ENCODE peak calls at places on chromosome 10, in eight cellular contexts. Z, O, C, Y, G, N, T and M are unnamed samples.

GRCh38 chr10:85851300-85851699 is 515.3 kb downstream of the GRID1 start:
- DNase-seq in Y (no peak), T (no peak), N (peak), G (no peak), Z (peak), O (no peak), C (peak), M (no peak)

GRCh38 chr10:85594239-85594638 is 772.4 kb downstream of the GRID1 start:
- DNase-seq in G (no peak), O (no peak), N (no peak), T (no peak), C (no peak), Y (no peak), Z (no peak), M (no peak)

GRCh38 chr10:132112611-132113010 is 46.9 kb downstream of the JAKMIP3 start:
- DNase-seq in Y (no peak), G (no peak), Z (no peak), T (no peak), N (no peak), C (no peak), O (no peak), M (no peak)

GRCh38 chr10:35000936-35001335 is 89.2 kb downstream of the CUL2 start:
- DNase-seq in N (peak), G (no peak), T (no peak), Y (no peak), O (no peak), C (no peak), Z (no peak), M (no peak)

GRCh38 chr10:31929986-31930675 is 1.5 kb upstream of the ARHGAP12 start:
- DNase-seq in Z (no peak), O (peak), Y (no peak), N (peak), C (peak), T (no peak), G (no peak), M (no peak)

GRCh38 chr10:6023661-6024333 is 38.4 kb downstream of the IL2RA start:
- DNase-seq in N (no peak), O (peak), T (no peak), Y (no peak), G (no peak), C (peak), Z (no peak), M (no peak)

GRCh38 chr10:114404171-114405010 is at the start of gene AFAP1L2:
- DNase-seq in N (no peak), Z (no peak), T (peak), G (no peak), O (peak), C (no peak), Y (peak), M (no peak)

GRCh38 chr10:30810416-30810815 is 180.9 kb upstream of the LYZL2 start:
- DNase-seq in Y (no peak), G (no peak), T (no peak), C (no peak), N (no peak), Z (no peak), O (no peak), M (no peak)

GRCh38 chr10:5775705-5776104 is 37.5 kb downstream of the GDI2 start:
- DNase-seq in N (no peak), C (no peak), G (no peak), T (no peak), Z (no peak), O (no peak), Y (no peak), M (no peak)

GRCh38 chr10:23344251-23344841 is at the start of gene C10orf67:
- DNase-seq in Z (peak), T (peak), G (no peak), N (peak), Y (no peak), O (peak), C (peak), M (peak)

GRCh38 chr10:72034040-72034499 is 54.3 kb downstream of the SPOCK2 start:
- DNase-seq in T (no peak), O (no peak), C (no peak), N (no peak), Y (no peak), Z (no peak), G (no peak), M (no peak)

GRCh38 chr10:34889004-34889869 is 74.1 kb upstream of the PARD3 start:
- DNase-seq in C (peak), Z (peak), O (no peak), G (no peak), N (no peak), Y (no peak), T (no peak), M (peak)

GRCh38 chr10:58919927-58920654 is 256.4 kb upstream of the PHYHIPL start:
- DNase-seq in N (peak), G (no peak), C (peak), Z (peak), T (no peak), O (no peak), Y (no peak), M (peak)

GRCh38 chr10:111139567-111139966 is 62.7 kb downstream of the ADRA2A start:
- DNase-seq in T (no peak), O (no peak), G (no peak), N (no peak), Z (no peak), C (no peak), Y (no peak), M (no peak)

GRCh38 chr10:63547628-63548356 is 26.6 kb downstream of the REEP3 start:
- DNase-seq in N (no peak), O (no peak), Z (peak), T (no peak), Y (no peak), C (peak), G (no peak), M (no peak)

GRCh38 chr10:70528726-70529362 is 50.3 kb downstream of the PALD1 start:
- DNase-seq in N (peak), Z (peak), O (no peak), T (no peak), Y (no peak), C (peak), G (no peak), M (no peak)

GRCh38 chr10:130739016-130739756 is 572.3 kb downstream of the TCERG1L start:
- DNase-seq in T (no peak), G (no peak), Y (no peak), N (no peak), C (no peak), Z (no peak), O (no peak), M (no peak)

GRCh38 chr10:76729804-76730203 is 907.8 kb downstream of the KCNMA1 start:
- DNase-seq in N (no peak), C (no peak), T (no peak), O (no peak), Z (no peak), Y (no peak), G (no peak), M (no peak)

GRCh38 chr10:118307237-118307636 is 34.9 kb downstream of the FAM204A start:
- DNase-seq in Z (no peak), O (no peak), T (no peak), G (no peak), Y (no peak), C (no peak), N (no peak), M (no peak)

GRCh38 chr10:70620020-70620289 is 17.4 kb upstream of the PRF1 start:
- DNase-seq in Y (no peak), T (no peak), C (no peak), O (no peak), G (no peak), N (no peak), Z (no peak), M (no peak)

GRCh38 chr10:5697342-5697741 is 12.7 kb downstream of the TASOR2 start:
- DNase-seq in T (no peak), Z (no peak), N (no peak), Y (no peak), C (no peak), G (no peak), O (peak), M (no peak)

GRCh38 chr10:9339702-9340101 is 1285.2 kb downstream of the GATA3 start:
- DNase-seq in Y (no peak), C (no peak), G (no peak), Z (no peak), N (no peak), T (no peak), O (no peak), M (no peak)

GRCh38 chr10:12513775-12514663 is 164.7 kb downstream of the CAMK1D start:
- DNase-seq in Z (no peak), C (no peak), G (no peak), O (peak), T (no peak), Y (no peak), N (no peak), M (no peak)

GRCh38 chr10:70328987-70329386 is 45.2 kb upstream of the NPFFR1 start:
- DNase-seq in T (no peak), Y (no peak), N (no peak), O (no peak), G (no peak), Z (peak), C (peak), M (no peak)

GRCh38 chr10:59865101-59865500 is 41.3 kb downstream of the CCDC6 start:
- DNase-seq in C (peak), Y (peak), T (peak), O (peak), G (no peak), Z (peak), N (peak), M (no peak)

GRCh38 chr10:85927952-85928677 is 438.5 kb downstream of the GRID1 start:
- DNase-seq in T (no peak), O (peak), Z (no peak), G (no peak), Y (no peak), N (no peak), C (no peak), M (no peak)

GRCh38 chr10:71467161-71467560 is 70.4 kb downstream of the CDH23 start:
- DNase-seq in O (no peak), Y (no peak), N (no peak), C (no peak), T (no peak), G (no peak), Z (no peak), M (no peak)

GRCh38 chr10:7027237-7027912 is 383.5 kb downstream of the SFMBT2 start:
- DNase-seq in T (no peak), O (no peak), Z (no peak), G (no peak), N (no peak), Y (no peak), C (no peak), M (no peak)

GRCh38 chr10:110192552-110192951 is 14.9 kb upstream of the MXI1 start:
- DNase-seq in Z (peak), G (no peak), N (no peak), Y (no peak), C (peak), O (no peak), T (no peak), M (no peak)

GRCh38 chr10:80272793-80273522 is 16.5 kb downstream of the MAT1A start:
- DNase-seq in T (peak), Y (peak), N (peak), G (no peak), Z (peak), C (no peak), O (no peak), M (peak)

DNA sequence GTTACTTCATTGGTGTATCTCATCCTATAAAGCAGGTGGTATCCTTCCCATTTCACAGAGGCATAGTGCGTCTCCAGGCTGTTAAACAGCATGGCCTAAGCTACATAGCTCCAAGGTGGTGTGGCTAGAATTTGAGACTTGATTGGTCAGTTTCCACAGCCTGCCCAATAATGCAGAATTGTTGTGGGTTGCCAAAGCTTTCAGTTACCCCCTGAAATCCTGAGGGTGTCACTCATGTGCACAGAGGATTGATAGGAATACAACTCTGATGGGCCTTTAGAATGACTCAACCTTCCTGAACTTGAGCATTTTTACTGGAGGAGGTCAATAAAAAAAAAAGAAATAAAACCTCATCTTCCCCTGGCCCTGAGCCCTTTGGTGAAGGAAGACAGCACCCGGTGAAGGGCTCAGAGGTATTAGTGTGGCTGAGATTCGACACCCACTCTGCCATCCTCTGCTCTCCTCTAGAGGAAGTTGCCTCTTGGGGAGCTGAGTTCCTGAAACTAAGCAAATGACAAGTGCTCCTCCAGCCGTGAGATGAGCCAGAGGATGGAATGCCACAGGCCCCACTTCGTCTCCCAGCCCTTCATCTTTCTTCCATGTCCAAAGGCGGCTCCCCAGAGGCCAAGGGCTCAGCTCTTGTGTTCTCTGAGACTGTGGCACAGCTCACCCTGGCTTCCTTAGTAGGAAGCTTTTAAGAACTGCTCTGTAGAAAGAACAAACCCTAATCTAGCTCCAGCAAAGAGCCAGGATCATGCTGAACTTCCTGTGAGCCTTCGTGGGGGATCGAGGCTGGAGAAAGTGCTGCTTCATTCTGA is 1.0 kb downstream of the ACSL5 start:
- DNase-seq in Z (no peak), C (no peak), O (peak), T (no peak), Y (no peak), N (no peak), G (no peak), M (no peak)
- H3K4me3 ChIP-seq in Z (no peak), C (no peak), O (peak), T (no peak), Y (no peak), N (no peak), G (peak), M (no peak)

GRCh38 chr10:48609441-48609840 is 4.6 kb upstream of the ARHGAP22 start:
- DNase-seq in G (no peak), C (no peak), Y (no peak), N (no peak), O (peak), Z (no peak), T (no peak), M (no peak)

GRCh38 chr10:48607356-48608278 is 2.7 kb upstream of the ARHGAP22 start:
- DNase-seq in G (no peak), C (no peak), O (peak), Z (peak), Y (no peak), N (no peak), T (no peak), M (no peak)

GRCh38 chr10:48606530-48607355 is 1.9 kb upstream of the ARHGAP22 start:
- DNase-seq in C (peak), N (peak), Y (no peak), Z (peak), T (peak), G (peak), O (peak), M (no peak)

GRCh38 chr10:48608926-48609325 is 4.1 kb upstream of the ARHGAP22 start:
- DNase-seq in Y (no peak), G (no peak), Z (peak), T (no peak), C (peak), O (peak), N (peak), M (no peak)

DNA sequence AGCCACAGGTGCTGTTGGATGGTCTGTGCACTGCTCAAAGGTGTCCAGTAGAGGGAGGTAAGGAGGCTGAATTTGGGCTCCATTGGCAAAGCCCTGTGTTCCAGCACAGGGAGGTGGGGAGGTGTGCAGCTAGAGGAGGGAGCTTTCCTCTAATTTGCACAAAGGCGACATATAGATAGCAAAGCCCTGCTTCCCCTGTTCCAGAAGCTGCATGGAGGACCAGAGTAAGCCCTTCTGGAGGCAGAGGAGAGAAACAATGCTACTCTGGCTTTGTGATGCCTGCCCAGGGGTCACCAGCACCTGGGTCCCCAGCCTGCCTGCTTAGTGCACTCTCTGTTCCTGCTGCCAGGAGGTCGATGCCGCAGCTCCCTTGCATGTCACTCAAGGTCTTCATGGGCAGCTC is 3.4 kb upstream of the ARHGAP22 start:
- DNase-seq in T (no peak), O (peak), N (peak), Z (peak), C (peak), Y (peak), G (no peak), M (no peak)
- TF ChIP-seq CTCF in T (peak), O (peak), N (peak), Z (peak), C (peak), Y (peak), G (peak), M (peak)

GRCh38 chr10:2980791-2981360 is 86.5 kb upstream of the PFKP start:
- DNase-seq in Z (peak), C (peak), O (peak), Y (no peak), G (no peak), T (no peak), N (peak), M (peak)
- H3K4me3 ChIP-seq in Z (no peak), C (no peak), O (no peak), Y (no peak), G (no peak), T (no peak), N (no peak), M (no peak)

DNA sequence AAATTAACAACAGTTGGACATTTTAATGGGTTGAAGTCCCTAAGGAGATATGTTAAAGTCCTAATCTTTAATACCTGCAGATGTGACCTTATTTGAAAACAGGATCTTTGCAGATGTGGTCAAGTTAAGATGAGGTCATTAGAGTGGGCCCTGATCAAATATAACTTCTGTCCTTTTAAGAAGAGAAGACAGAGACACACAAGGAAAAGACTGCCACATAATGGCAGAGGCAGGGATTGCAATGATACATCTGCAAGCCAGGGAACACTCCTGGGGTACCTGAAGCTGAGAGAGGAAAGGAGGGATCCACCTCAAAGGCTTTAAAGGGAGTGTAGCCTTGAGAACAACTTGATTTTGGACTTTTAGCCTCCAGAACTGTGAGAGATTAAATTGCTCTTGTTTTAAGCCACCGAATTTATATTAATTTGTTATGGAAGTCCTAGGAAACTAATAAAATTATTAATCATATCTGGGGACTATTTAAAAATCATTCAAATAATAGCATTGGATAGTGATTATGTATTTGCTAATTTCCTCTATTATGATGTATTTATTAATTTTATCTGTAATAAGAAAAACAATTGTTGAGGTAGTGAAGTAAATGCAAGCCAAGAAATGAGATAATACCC is 700.0 kb upstream of the PCDH15 start:
- DNase-seq in Y (peak), T (no peak), O (peak), Z (peak), N (peak), C (peak), G (peak), M (peak)
- TF ChIP-seq CTCF in Y (peak), T (no peak), O (no peak), Z (no peak), N (peak), C (peak), G (peak), M (peak)

GRCh38 chr10:122774269-122774668 is 71.4 kb downstream of the CUZD1 start:
- DNase-seq in O (no peak), Y (peak), Z (no peak), C (no peak), N (no peak), T (peak), G (no peak), M (no peak)
- H3K4me3 ChIP-seq in O (no peak), Y (no peak), Z (no peak), C (no peak), N (no peak), T (no peak), G (no peak), M (no peak)

DNA sequence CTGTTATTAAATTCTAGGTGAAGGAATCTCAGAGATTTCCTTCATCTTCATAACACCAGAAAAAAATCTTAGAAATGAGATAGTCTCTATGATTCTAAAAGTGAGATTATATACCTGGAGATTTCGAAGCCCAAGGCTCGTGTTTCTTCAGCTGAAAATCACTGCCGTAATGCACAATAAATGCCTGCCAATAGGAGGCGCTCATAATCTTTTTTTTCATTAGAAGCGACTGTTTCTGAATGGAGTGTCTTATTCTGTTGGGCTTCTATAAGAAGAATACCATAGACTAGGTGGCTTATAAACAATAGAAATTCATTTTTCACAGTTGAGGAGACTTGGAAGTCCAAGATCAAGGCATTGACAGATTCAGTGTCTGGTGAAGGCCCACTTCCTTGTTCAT is 294.7 kb downstream of the PRKG1 start:
- DNase-seq in C (no peak), Z (no peak), Y (peak), G (no peak), O (no peak), T (no peak), N (no peak), M (no peak)
- TF ChIP-seq CTCF in C (peak), Z (no peak), Y (peak), G (no peak), O (no peak), T (peak), N (no peak), M (no peak)

GRCh38 chr10:123997013-123997412 is 96.4 kb downstream of the CHST15 start:
- DNase-seq in Y (no peak), C (no peak), O (no peak), T (no peak), Z (no peak), N (no peak), G (no peak), M (no peak)
- H3K4me3 ChIP-seq in Y (no peak), C (no peak), O (no peak), T (no peak), Z (no peak), N (no peak), G (no peak), M (no peak)

DNA sequence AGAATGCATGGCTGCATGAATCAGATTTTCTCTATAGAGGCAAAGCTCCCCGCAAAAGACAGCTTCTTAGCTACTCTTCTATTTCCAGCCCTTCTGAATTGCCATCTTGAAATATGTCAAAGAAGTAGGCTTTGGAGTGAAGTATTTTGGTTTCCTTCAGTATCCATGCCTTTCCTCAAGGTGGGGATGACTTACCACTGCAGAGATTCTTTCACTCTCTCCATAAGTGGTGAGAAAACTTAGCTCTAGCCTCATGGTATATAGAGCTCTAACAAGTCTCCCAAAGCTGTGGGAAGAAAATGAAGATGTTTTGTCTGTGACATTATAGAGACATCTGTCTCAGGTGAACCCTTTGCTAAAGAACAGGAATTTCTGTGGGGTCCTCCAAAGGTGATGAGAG is 89.6 kb upstream of the ITGB1 start:
- DNase-seq in N (peak), Y (no peak), Z (no peak), O (no peak), G (no peak), T (no peak), C (peak), M (no peak)
- TF ChIP-seq CTCF in N (no peak), Y (no peak), Z (no peak), O (no peak), G (no peak), T (no peak), C (no peak), M (no peak)

GRCh38 chr10:17075975-17076374 is 53.6 kb downstream of the CUBN start:
- DNase-seq in N (no peak), Y (no peak), T (no peak), C (peak), G (no peak), O (no peak), Z (peak), M (no peak)
- H3K4me3 ChIP-seq in N (no peak), Y (no peak), T (no peak), C (no peak), G (no peak), O (no peak), Z (no peak), M (no peak)

GRCh38 chr10:89555688-89556445 is 20.5 kb upstream of the SLC16A12 start:
- DNase-seq in Z (peak), T (no peak), G (no peak), C (peak), O (no peak), N (peak), Y (peak), M (no peak)
- TF ChIP-seq CTCF in Z (peak), T (no peak), G (no peak), C (peak), O (no peak), N (peak), Y (peak), M (peak)